ENCODE peak calls at places on chromosomes 12 and 14, in five cellular contexts. U is KG1, F is NCI-H1048, A is ELF-1, Z is Daoy. G is an unnamed sample.

GRCh38 chr12:95385246-95385645 is 88.7 kb upstream of the METAP2 start:
- DNase-seq in U (no peak), F (no peak), A (peak), Z (peak), G (no peak)

GRCh38 chr14:99055816-99056215 is 216.2 kb downstream of the BCL11B start:
- DNase-seq in U (no peak), F (no peak), A (no peak), Z (no peak), G (no peak)

GRCh38 chr12:121673013-121673441 is 3.6 kb upstream of the MORN3 start:
- DNase-seq in U (no peak), F (no peak), A (peak), Z (no peak), G (no peak)

GRCh38 chr14:33229269-33229924 is 290.7 kb downstream of the NPAS3 start:
- DNase-seq in U (no peak), F (no peak), A (no peak), Z (no peak), G (no peak)

GRCh38 chr12:99983721-99984258 is 946 bp downstream of the ANKS1B start:
- DNase-seq in U (no peak), F (no peak), A (peak), Z (no peak), G (no peak)

GRCh38 chr12:70319632-70320031 is 46.5 kb upstream of the KCNMB4 start:
- DNase-seq in U (no peak), F (no peak), A (no peak), Z (no peak), G (no peak)

GRCh38 chr12:55899035-55899434 is 28.7 kb downstream of the PYM1 start:
- DNase-seq in U (no peak), F (no peak), A (no peak), Z (no peak), G (no peak)

GRCh38 chr12:116876151-116876869 is 4.9 kb downstream of the HRK start:
- DNase-seq in U (no peak), F (no peak), A (peak), Z (no peak), G (no peak)

GRCh38 chr12:69097619-69098368 is 141.6 kb upstream of the CPSF6 start:
- DNase-seq in U (no peak), F (no peak), A (peak), Z (peak), G (no peak)

GRCh38 chr12:116075251-116075650 is 202.2 kb downstream of the MED13L start:
- DNase-seq in U (no peak), F (no peak), A (no peak), Z (no peak), G (no peak)

GRCh38 chr12:49295087-49296001 is at the start of gene PRPH:
- DNase-seq in U (no peak), F (no peak), A (no peak), Z (no peak), G (no peak)

GRCh38 chr14:56359245-56359644 is 220.4 kb upstream of the TMEM260 start:
- DNase-seq in U (no peak), F (no peak), A (no peak), Z (peak), G (no peak)

GRCh38 chr14:68843471-68844209 is 50.8 kb upstream of the ZFP36L1 start:
- DNase-seq in U (peak), F (no peak), A (peak), Z (peak), G (peak)

GRCh38 chr14:50562841-50563240 is 2.9 kb downstream of the ATL1 start:
- DNase-seq in U (no peak), F (no peak), A (no peak), Z (no peak), G (no peak)

GRCh38 chr12:2925322-2925995 is 33.7 kb upstream of the TEAD4 start:
- DNase-seq in U (no peak), F (no peak), A (no peak), Z (no peak), G (no peak)

GRCh38 chr12:113040722-113041168 is 15.8 kb upstream of the DTX1 start:
- DNase-seq in U (no peak), F (no peak), A (peak), Z (peak), G (no peak)

GRCh38 chr12:6635375-6635855 is 344 bp downstream of the LPAR5 start:
- DNase-seq in U (peak), F (no peak), A (peak), Z (no peak), G (peak)

GRCh38 chr14:77347746-77348145 is 26.9 kb downstream of the GSTZ1 start:
- DNase-seq in U (peak), F (no peak), A (no peak), Z (no peak), G (peak)

GRCh38 chr14:30214456-30215090 is 286.9 kb upstream of the PRKD1 start:
- DNase-seq in U (peak), F (peak), A (peak), Z (peak), G (peak)

GRCh38 chr12:112219195-112219594 is 93.8 kb downstream of the TRAFD1 start:
- DNase-seq in U (no peak), F (no peak), A (no peak), Z (no peak), G (no peak)